ENCODE peak calls at places on chromosomes 7 and 10, in five cellular contexts. T is hippocampal formation; J is activated T-cell treated with anti-CD3 and anti-CD28 coated beads, Interleukin-2, amount 50 U/mL, for 72 hours; V is heart right ventricle; G is posterior cingulate gyrus. P is an unnamed sample.

GRCh38 chr7:142812437-142813215 is 41.9 kb downstream of the PRSS2 start:
- DNase-seq in J (no peak), G (no peak), T (no peak), V (no peak), P (no peak)

GRCh38 chr10:12905067-12905466 is 96.4 kb downstream of the CCDC3 start:
- DNase-seq in G (no peak), T (no peak), V (no peak), J (no peak), P (no peak)

GRCh38 chr7:157358041-157358752 is 21.4 kb downstream of the DNAJB6 start:
- DNase-seq in V (no peak), J (no peak), T (no peak), G (no peak), P (peak)

GRCh38 chr10:43173120-43173519 is 34.9 kb downstream of the CSGALNACT2 start:
- DNase-seq in J (no peak), T (no peak), G (no peak), V (no peak), P (no peak)

GRCh38 chr10:73865107-73865458 is 9.3 kb downstream of the CAMK2G start:
- DNase-seq in V (no peak), G (no peak), T (no peak), J (no peak), P (no peak)

GRCh38 chr7:80581472-80581871 is 57.0 kb upstream of the CD36 start:
- DNase-seq in T (no peak), J (no peak), G (no peak), V (no peak), P (no peak)

GRCh38 chr10:60661627-60662026 is 116.7 kb upstream of the CDK1 start:
- DNase-seq in J (no peak), T (no peak), V (no peak), G (no peak), P (no peak)

GRCh38 chr7:114481995-114482394 is 67.4 kb downstream of the FOXP2 start:
- DNase-seq in J (no peak), V (no peak), G (no peak), T (no peak), P (no peak)

GRCh38 chr7:129012641-129013040 is 42.3 kb downstream of the TNPO3 start:
- DNase-seq in J (no peak), V (no peak), G (no peak), T (no peak), P (no peak)

GRCh38 chr10:125025341-125025740 is 83.4 kb downstream of the ZRANB1 start:
- DNase-seq in J (no peak), G (no peak), V (no peak), T (no peak), P (no peak)

GRCh38 chr7:107078517-107078966 is 34.0 kb downstream of the PRKAR2B start:
- DNase-seq in V (no peak), J (no peak), T (no peak), G (no peak), P (peak)

GRCh38 chr10:103847909-103848468 is 7.4 kb downstream of the SH3PXD2A start:
- DNase-seq in V (no peak), J (no peak), G (no peak), T (no peak), P (no peak)

GRCh38 chr7:102914585-102914984 is 1.8 kb downstream of the LRRC17 start:
- DNase-seq in V (peak), T (no peak), G (no peak), J (no peak), P (peak)

GRCh38 chr7:111887734-111888133 is 318.5 kb downstream of the DOCK4 start:
- DNase-seq in T (no peak), V (no peak), G (no peak), J (no peak), P (no peak)

GRCh38 chr7:6015917-6016652 is 7.0 kb downstream of the AIMP2 start:
- DNase-seq in T (no peak), J (peak), G (no peak), V (peak), P (peak)

GRCh38 chr10:97336446-97336845 is 1.9 kb upstream of the FRAT2 start:
- DNase-seq in G (no peak), T (no peak), J (no peak), V (no peak), P (no peak)

GRCh38 chr10:119217401-119217800 is 10.0 kb downstream of the GRK5 start:
- DNase-seq in G (no peak), J (no peak), V (no peak), T (no peak), P (no peak)

GRCh38 chr10:14566498-14566897 is 208.2 kb downstream of the FAM107B start:
- DNase-seq in T (no peak), V (no peak), J (no peak), G (no peak), P (no peak)

GRCh38 chr10:49518982-49519578 is 19.8 kb downstream of the ERCC6 start:
- DNase-seq in T (no peak), G (no peak), J (peak), V (no peak), P (peak)

GRCh38 chr10:90352288-90352687 is 505.6 kb downstream of the HTR7 start:
- DNase-seq in V (no peak), J (no peak), G (no peak), T (no peak), P (no peak)

GRCh38 chr7:143384148-143384547 is 3.0 kb downstream of the ZYX start:
- DNase-seq in V (no peak), G (no peak), T (no peak), J (no peak), P (peak)

GRCh38 chr7:6107924-6108323 is 76.7 kb downstream of the ANKRD61 start:
- DNase-seq in T (no peak), V (no peak), G (no peak), J (no peak), P (no peak)

GRCh38 chr10:50422259-50422658 is 170.9 kb upstream of the ASAH2 start:
- DNase-seq in G (no peak), J (no peak), V (no peak), T (peak), P (no peak)

GRCh38 chr7:25951414-25952276 is 200.4 kb upstream of the NFE2L3 start:
- DNase-seq in T (no peak), J (no peak), V (no peak), G (no peak), P (peak)

GRCh38 chr10:11604742-11605650 is 6.5 kb downstream of the USP6NL start:
- DNase-seq in T (no peak), J (no peak), V (no peak), G (no peak), P (no peak)

GRCh38 chr10:28984431-28984830 is 304.4 kb upstream of the LYZL1 start:
- DNase-seq in J (no peak), V (peak), G (peak), T (no peak), P (peak)

GRCh38 chr10:3527144-3527543 is 257.9 kb downstream of the KLF6 start:
- DNase-seq in G (no peak), V (no peak), J (no peak), T (no peak), P (no peak)

GRCh38 chr7:100827330-100828226 is at the start of gene EPHB4:
- DNase-seq in T (no peak), G (no peak), J (peak), V (peak), P (peak)

P was measured in thyroid gland.